ENCODE peak calls at places on chromosomes 12 and 14, in eight cellular contexts. R, K, X, Q, J, L, P and Y are unnamed samples. For H3K36me3, the result is how much of the 10 kb centered on the place peaks cover.

GRCh38 chr12:58540480-58541299 is 379.6 kb downstream of the LRIG3 start:
- DNase-seq in J (peak), K (peak), Q (peak), R (peak), P (peak), X (peak), L (peak), Y (peak)

GRCh38 chr14:33457617-33458016 is 493.3 kb downstream of the EGLN3 start:
- DNase-seq in L (no peak), P (no peak), K (no peak), X (no peak), Q (no peak), R (peak), J (no peak), Y (no peak)

GRCh38 chr12:93518725-93519124 is 51.4 kb downstream of the MRPL42 start:
- DNase-seq in L (no peak), X (peak), K (peak), J (no peak), P (no peak), Q (no peak), R (peak), Y (no peak)

GRCh38 chr14:54490448-54490805 is 1.6 kb upstream of the GMFB start:
- DNase-seq in J (peak), K (no peak), X (no peak), R (no peak), P (no peak), Q (no peak), L (no peak), Y (no peak)

GRCh38 chr12:20602671-20603402 is 92.3 kb upstream of the SLCO1C1 start:
- DNase-seq in R (no peak), P (no peak), K (peak), Q (no peak), X (peak), J (no peak), L (no peak), Y (peak)

GRCh38 chr12:15603461-15604085 is 185.6 kb downstream of the EPS8 start:
- DNase-seq in J (no peak), L (peak), Q (no peak), X (peak), P (no peak), R (no peak), K (peak), Y (no peak)

GRCh38 chr12:1117970-1118563 is 127.0 kb downstream of the ERC1 start:
- DNase-seq in R (peak), J (peak), P (peak), X (peak), Q (peak), L (peak), K (peak), Y (peak)

GRCh38 chr14:51119411-51120051 is 24.6 kb upstream of the TRIM9 start:
- DNase-seq in Q (no peak), R (no peak), X (no peak), J (no peak), P (no peak), K (no peak), L (no peak), Y (no peak)

GRCh38 chr14:57480044-57480443 is 13.6 kb downstream of the CCDC198 start:
- DNase-seq in J (no peak), R (no peak), K (no peak), P (no peak), X (peak), L (no peak), Q (no peak), Y (no peak)

GRCh38 chr12:70553391-70553859 is 83.8 kb downstream of the PTPRB start:
- DNase-seq in J (no peak), L (no peak), Q (peak), K (peak), P (no peak), R (no peak), X (no peak), Y (peak)

GRCh38 chr12:55700255-55701018 is 7.3 kb downstream of the ITGA7 start:
- DNase-seq in K (no peak), X (no peak), R (no peak), Q (no peak), P (no peak), J (no peak), L (no peak), Y (peak)

GRCh38 chr12:123363385-123363742 is 1.3 kb downstream of the SBNO1 start:
- DNase-seq in J (no peak), Q (no peak), K (no peak), L (no peak), R (no peak), X (peak), P (peak), Y (no peak)

GRCh38 chr12:107523760-107524558 is 161.6 kb upstream of the PWP1 start:
- DNase-seq in L (peak), X (no peak), K (no peak), J (no peak), Q (no peak), P (no peak), R (no peak), Y (no peak)

GRCh38 chr12:77299910-77300772 is 234.8 kb upstream of the E2F7 start:
- DNase-seq in Q (no peak), P (no peak), L (no peak), K (peak), X (no peak), J (no peak), R (no peak), Y (no peak)

GRCh38 chr12:92961949-92962348 is 32.9 kb upstream of the EEA1 start:
- DNase-seq in Q (no peak), L (no peak), R (no peak), P (no peak), K (no peak), J (no peak), X (no peak), Y (peak)

GRCh38 chr12:94649349-94650142 is 811 bp downstream of the TMCC3 start:
- DNase-seq in K (peak), X (peak), J (peak), Q (peak), P (peak), R (peak), L (no peak), Y (peak)

GRCh38 chr14:36477266-36477665 is 42.8 kb downstream of the NKX2-1 start:
- DNase-seq in P (no peak), R (no peak), L (no peak), K (no peak), J (no peak), X (no peak), Q (no peak), Y (no peak)

DNA sequence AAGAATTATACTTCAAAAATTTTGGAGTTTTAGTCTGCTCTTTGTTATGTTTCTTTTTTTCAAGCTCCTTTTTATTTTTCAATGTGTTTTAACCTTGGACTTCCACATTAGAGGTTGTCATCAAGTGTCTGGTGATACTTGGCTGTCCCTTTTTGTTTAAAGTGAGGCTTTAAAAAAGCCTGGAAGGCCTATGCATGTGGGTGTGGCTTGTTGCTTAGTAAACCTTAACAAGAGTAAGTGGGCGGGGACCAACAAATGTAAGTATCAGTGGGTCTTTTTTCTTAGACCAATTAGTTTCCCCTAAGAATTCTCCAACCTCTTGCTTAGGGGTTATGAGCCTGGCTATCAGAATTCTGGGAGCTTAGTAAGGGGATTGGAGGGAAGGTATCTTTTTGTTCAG is 26.4 kb downstream of the HCFC2 start:
- DNase-seq in Q (peak), L (no peak), J (no peak), R (no peak), P (no peak), K (no peak), X (peak), Y (no peak)
- H3K36me3 ChIP-seq in Q (under half), L (under half), J (under half), R (under half), P (under half), K (under half), X (under half), Y (under half)

GRCh38 chr12:10153271-10154144 is 18.4 kb downstream of the OLR1 start:
- DNase-seq in J (peak), Q (peak), R (peak), X (peak), K (peak), L (peak), P (peak), Y (peak)
- H3K36me3 ChIP-seq in J (under half), Q (under half), R (under half), X (under half), K (under half), L (under half), P (under half), Y (under half)

GRCh38 chr12:57418255-57418654 is 12.6 kb downstream of the R3HDM2 start:
- DNase-seq in L (no peak), X (no peak), J (no peak), P (peak), K (peak), R (peak), Q (no peak), Y (no peak)
- H3K36me3 ChIP-seq in L (under half), X (under half), J (under half), P (under half), K (under half), R (under half), Q (under half), Y (under half)

GRCh38 chr14:61739133-61739532 is 23.1 kb upstream of the SNAPC1 start:
- DNase-seq in P (no peak), X (no peak), K (no peak), Q (no peak), L (no peak), J (no peak), R (no peak), Y (no peak)

GRCh38 chr14:61730756-61731373 is 31.4 kb upstream of the SNAPC1 start:
- DNase-seq in R (no peak), X (no peak), Q (no peak), L (no peak), K (no peak), J (no peak), P (no peak), Y (no peak)

GRCh38 chr14:61737913-61738312 is 24.3 kb upstream of the SNAPC1 start:
- DNase-seq in R (no peak), X (no peak), Q (no peak), P (no peak), J (no peak), L (no peak), K (no peak), Y (no peak)

GRCh38 chr14:61736751-61737150 is 25.5 kb upstream of the SNAPC1 start:
- DNase-seq in J (no peak), X (no peak), Q (no peak), K (no peak), L (no peak), P (no peak), R (no peak), Y (no peak)

GRCh38 chr14:61733972-61734371 is 28.2 kb upstream of the SNAPC1 start:
- DNase-seq in X (no peak), J (no peak), R (no peak), K (no peak), L (no peak), Q (no peak), P (no peak), Y (no peak)
- H3K36me3 ChIP-seq in X (under half), J (under half), R (under half), K (half or more), L (half or more), Q (under half), P (under half), Y (half or more)